ENCODE peak calls at places on chromosomes 2 and 18, in four cellular contexts. N, V, W and G are unnamed samples.

GRCh38 chr2:230682546-230682945 is 30.1 kb upstream of the CAB39 start:
- DNase-seq in N (no peak), V (no peak), W (no peak), G (no peak)

GRCh38 chr2:69911985-69912563 is 2.8 kb upstream of the MXD1 start:
- DNase-seq in W (no peak), V (no peak), N (peak; percentile 46), G (no peak)

GRCh38 chr2:68302281-68302680 is 17.5 kb downstream of the CNRIP1 start:
- DNase-seq in W (no peak), V (no peak), N (no peak), G (no peak)

GRCh38 chr2:217901826-217902225 is 101.0 kb downstream of the TNS1 start:
- DNase-seq in N (no peak), V (no peak), W (no peak), G (no peak)

GRCh38 chr2:88828397-88829137 is 137.1 kb downstream of the RPIA start:
- DNase-seq in N (no peak), W (no peak), V (no peak), G (no peak)

GRCh38 chr18:48750485-48751175 is 200.1 kb downstream of the SMAD7 start:
- DNase-seq in V (no peak), N (no peak), W (no peak), G (no peak)

GRCh38 chr2:190137561-190137960 is 75.0 kb upstream of the MSTN start:
- DNase-seq in W (no peak), N (no peak), V (no peak), G (no peak)

GRCh38 chr2:133573771-133574170 is 5.5 kb upstream of the NCKAP5 start:
- DNase-seq in N (no peak), W (no peak), V (no peak), G (no peak)

DNA sequence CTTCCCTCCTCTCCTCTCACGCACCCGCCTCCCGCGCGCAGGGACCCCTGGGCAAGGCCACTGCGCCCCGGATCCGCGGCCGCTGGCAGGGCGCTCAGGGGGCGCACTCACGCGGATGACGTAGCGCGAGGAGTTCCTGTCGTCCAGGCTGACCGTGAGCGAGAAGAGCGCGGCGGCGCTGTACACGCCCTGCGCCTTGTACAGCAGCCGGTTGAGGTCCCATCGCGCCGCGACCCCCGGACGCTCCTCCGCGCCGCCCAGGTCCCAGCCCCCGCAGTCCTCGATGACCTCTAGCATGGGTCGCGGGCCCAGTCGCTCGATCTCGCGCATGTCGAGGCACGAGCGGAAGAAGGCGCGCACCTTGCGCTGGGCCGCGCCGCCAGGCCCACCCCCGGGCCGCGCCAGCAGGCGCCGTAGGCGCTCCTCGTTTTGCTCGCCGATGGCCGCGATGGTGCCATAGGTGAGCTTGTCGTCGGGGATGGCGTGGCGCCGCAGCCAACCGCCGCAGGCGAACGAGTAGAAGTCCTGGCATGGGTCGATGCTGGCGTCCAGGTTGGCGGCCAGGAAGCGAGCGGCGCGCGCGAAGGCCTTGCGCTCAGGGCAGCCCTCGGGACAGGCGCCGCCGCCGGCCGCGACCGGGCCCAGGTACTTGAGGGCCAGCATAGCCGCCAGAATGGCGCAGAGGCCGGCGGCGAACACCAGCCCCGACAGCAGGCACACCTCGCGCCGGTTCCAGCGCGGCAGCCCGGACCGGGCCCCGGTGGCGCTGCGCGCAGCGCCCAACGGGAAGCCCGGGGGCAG is 1.7 kb downstream of the ECEL1 start:
- DNase-seq in V (no peak), N (no peak), W (no peak), G (no peak)
- TF ChIP-seq POLR2AphosphoS5 in V (no peak), N (no peak), W (no peak), G (no peak)

GRCh38 chr2:66240284-66240683 is 194.6 kb upstream of the MEIS1 start:
- DNase-seq in W (no peak), V (no peak), N (no peak), G (no peak)
- TF ChIP-seq POLR2AphosphoS5 in W (no peak), V (no peak), N (no peak), G (no peak)

GRCh38 chr18:75548353-75548752 is 120.8 kb upstream of the SMIM21 start:
- DNase-seq in W (no peak), V (no peak), N (peak; percentile 18), G (peak; percentile 6)

GRCh38 chr18:75544496-75544895 is 117.0 kb upstream of the SMIM21 start:
- DNase-seq in V (no peak), W (no peak), N (peak; percentile 42), G (no peak)

GRCh38 chr18:75544051-75544481 is 116.6 kb upstream of the SMIM21 start:
- DNase-seq in V (no peak), N (peak; percentile 50), W (no peak), G (no peak)

GRCh38 chr18:75545189-75545588 is 117.7 kb upstream of the SMIM21 start:
- DNase-seq in N (no peak), V (no peak), W (no peak), G (no peak)

DNA sequence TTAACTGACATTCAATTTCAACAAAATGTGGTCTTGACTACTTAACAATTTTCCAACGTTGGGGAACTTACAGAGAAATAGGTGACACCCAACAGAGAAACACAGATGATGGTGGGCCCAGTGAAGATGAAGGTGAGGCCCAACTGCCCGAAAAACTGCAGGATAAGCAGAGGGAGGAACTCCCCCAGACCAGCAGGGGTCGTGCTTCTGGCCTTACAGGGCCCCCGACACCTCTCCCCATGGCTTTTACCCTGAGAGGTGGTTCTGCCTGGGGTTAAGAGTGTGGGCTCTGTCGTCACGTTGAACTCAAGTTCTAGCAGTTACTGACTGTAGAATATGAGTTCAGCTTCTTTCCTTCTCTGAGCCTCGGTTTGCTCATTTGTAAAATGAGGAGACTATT is 119.5 kb upstream of the SMIM21 start:
- DNase-seq in N (no peak), V (no peak), W (no peak), G (no peak)
- TF ChIP-seq POLR2AphosphoS5 in N (no peak), V (no peak), W (no peak), G (no peak)

GRCh38 chr2:64880193-64880951 is 108.8 kb upstream of the SLC1A4 start:
- DNase-seq in W (no peak), V (no peak), N (no peak), G (no peak)
- TF ChIP-seq POLR2AphosphoS5 in W (no peak), V (no peak), N (no peak), G (no peak)

GRCh38 chr2:44275915-44276279 is 617 bp downstream of the SLC3A1 start:
- DNase-seq in N (no peak), W (no peak), V (no peak), G (no peak)
- TF ChIP-seq POLR2AphosphoS5 in N (no peak), W (no peak), V (no peak), G (no peak)

GRCh38 chr2:223918671-223919134 is 26.4 kb downstream of the WDFY1 start:
- DNase-seq in N (no peak), W (no peak), V (no peak), G (peak; percentile 34)
- TF ChIP-seq POLR2AphosphoS5 in N (no peak), W (no peak), V (no peak), G (no peak)

GRCh38 chr18:32372381-32373061 is 98.2 kb downstream of the GAREM1 start:
- DNase-seq in V (no peak), N (peak; percentile 91), W (no peak), G (no peak)

GRCh38 chr18:32371384-32371783 is 99.3 kb downstream of the GAREM1 start:
- DNase-seq in V (no peak), N (no peak), W (no peak), G (no peak)

GRCh38 chr18:32372047-32372380 is 98.7 kb downstream of the GAREM1 start:
- DNase-seq in N (no peak), W (no peak), V (no peak), G (no peak)

GRCh38 chr18:32373505-32373904 is 97.2 kb downstream of the GAREM1 start:
- DNase-seq in N (no peak), V (no peak), W (no peak), G (no peak)

DNA sequence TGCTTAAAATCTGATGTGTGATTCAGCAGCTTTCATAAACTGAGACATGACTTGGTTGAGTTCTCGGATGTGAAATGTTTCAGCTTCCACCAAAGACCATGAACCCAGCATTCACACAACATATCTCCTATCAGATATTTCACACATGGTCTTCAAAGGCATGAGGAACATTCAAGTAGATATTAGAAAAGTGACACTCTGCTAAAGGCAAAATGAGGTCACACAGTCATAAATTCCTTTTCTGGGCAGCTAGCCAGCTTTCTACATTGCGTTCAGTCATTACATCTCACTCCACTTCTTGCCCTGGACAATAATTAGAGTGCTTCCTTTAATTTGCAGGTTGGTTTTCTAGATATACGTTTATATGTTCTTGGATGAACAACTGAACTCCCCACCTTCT is 96.7 kb downstream of the GAREM1 start:
- DNase-seq in W (no peak), N (peak; percentile 53), V (no peak), G (no peak)
- TF ChIP-seq POLR2AphosphoS5 in W (no peak), N (no peak), V (no peak), G (no peak)